ENCODE peak calls at places on chromosome 12, in ten cellular contexts. F is heart right ventricle; M is testis; K is endodermal cell; H is coronary artery; G is GM10248; B is progenitor cell of endocrine pancreas; A is IMR-90; Y is cardiac muscle cell; D is CD8-positive, alpha-beta T cell. E is an unnamed sample.

GRCh38 chr12:120631097-120631496 is 9.3 kb upstream of the CABP1 start:
- DNase-seq in A (no peak), M (no peak), F (no peak), Y (no peak), H (no peak), G (no peak), K (no peak), B (no peak), D (no peak), E (no peak)

GRCh38 chr12:52390739-52391617 is 5.5 kb upstream of the KRT84 start:
- DNase-seq in F (no peak), H (no peak), Y (peak), D (no peak), A (peak), G (no peak), B (no peak), K (peak), M (peak), E (peak)

GRCh38 chr12:75439930-75440329 is 40.6 kb upstream of the GLIPR1 start:
- DNase-seq in H (no peak), D (no peak), K (no peak), A (no peak), G (no peak), Y (no peak), B (no peak), F (no peak), M (no peak), E (no peak)

GRCh38 chr12:124774462-124775167 is 89.0 kb downstream of the SCARB1 start:
- DNase-seq in D (no peak), A (peak), Y (no peak), G (peak), F (no peak), M (no peak), H (peak), K (no peak), B (no peak), E (peak)

GRCh38 chr12:89468648-89469326 is 55.8 kb downstream of the GALNT4 start:
- DNase-seq in G (peak), F (no peak), Y (no peak), H (no peak), B (no peak), A (no peak), D (no peak), M (no peak), K (no peak), E (no peak)

GRCh38 chr12:45745861-45746277 is 16.4 kb downstream of the ARID2 start:
- DNase-seq in M (no peak), G (no peak), H (no peak), B (no peak), K (no peak), A (peak), D (no peak), F (no peak), Y (no peak), E (peak)

GRCh38 chr12:5620896-5621295 is 189.0 kb downstream of the NTF3 start:
- DNase-seq in D (no peak), A (no peak), B (no peak), G (no peak), M (no peak), Y (no peak), F (no peak), K (peak), H (no peak), E (no peak)

GRCh38 chr12:117402363-117402762 is 40.9 kb upstream of the NOS1 start:
- DNase-seq in K (peak), A (no peak), B (no peak), F (no peak), D (no peak), H (peak), G (no peak), M (no peak), Y (no peak), E (no peak)

GRCh38 chr12:26692417-26692816 is 140.6 kb downstream of the ITPR2 start:
- DNase-seq in D (no peak), A (no peak), F (no peak), Y (no peak), H (no peak), B (no peak), M (no peak), G (no peak), K (no peak), E (no peak)

DNA sequence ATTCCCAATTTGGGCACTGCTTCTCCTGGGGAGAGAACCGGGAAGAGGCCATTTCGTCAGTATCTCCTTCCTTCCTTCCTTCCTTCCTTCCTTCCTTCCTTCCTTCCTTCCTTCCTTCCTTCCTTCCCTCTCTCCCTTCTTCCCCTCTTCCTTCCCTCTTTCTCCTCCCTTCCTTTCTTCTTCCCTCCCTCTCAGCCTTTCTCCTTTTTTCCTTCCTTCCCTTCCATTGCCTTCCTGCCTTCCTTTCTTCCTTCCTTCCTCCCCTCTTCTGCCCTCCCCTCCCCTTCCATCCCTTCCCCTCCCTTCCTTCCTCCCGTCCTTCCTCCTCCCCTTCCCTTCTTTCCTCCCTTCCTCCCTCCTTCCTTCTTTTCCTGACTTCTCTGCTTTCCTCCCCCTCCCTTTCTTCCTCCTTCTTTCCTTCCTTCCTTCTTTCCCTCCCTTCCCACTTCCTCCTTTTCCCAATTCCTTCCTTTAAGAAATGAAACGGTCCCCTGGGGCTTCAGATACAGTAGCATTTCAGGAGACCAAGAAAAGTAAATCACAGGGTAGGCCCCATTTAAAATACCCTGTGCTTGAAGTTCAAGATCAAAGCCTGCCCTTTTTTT is 71.8 kb downstream of the ACACB start:
- DNase-seq in Y (no peak), H (no peak), K (peak), D (no peak), B (no peak), G (no peak), M (no peak), A (no peak), F (no peak), E (no peak)
- TF ChIP-seq CTCF in Y (no peak), H (no peak), K (no peak), D (no peak), B (no peak), G (no peak), M (no peak), A (no peak), F (no peak), E (no peak)

DNA sequence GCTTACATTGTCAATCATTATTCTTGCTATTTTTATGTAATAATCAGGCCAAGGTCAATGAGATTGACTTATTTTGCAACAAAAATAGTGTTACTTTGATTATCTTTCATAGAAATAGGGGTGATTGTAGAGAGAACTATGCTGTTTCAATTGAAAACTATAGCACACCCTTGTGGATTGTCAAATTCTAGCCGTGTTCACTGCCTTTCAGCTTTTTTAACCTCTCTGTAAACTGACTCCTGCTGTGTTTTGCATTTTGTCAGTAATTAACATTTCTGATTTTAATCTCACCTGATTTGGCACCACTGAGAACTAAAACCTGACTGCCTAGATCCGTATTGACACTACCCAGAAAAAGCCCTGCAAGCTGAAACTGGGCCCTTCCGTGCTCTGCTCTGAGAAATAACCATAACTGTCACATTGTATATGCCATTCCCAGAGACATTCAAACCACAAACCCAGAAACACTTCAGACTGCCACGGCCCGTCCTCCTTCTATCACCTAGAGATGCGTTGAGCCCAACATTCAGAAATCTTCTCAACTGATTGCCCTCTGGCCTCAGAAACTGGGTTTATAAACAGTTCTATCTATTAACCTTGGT is 26.6 kb upstream of the ETV6 start:
- DNase-seq in D (no peak), F (no peak), Y (peak), A (no peak), B (no peak), K (peak), G (peak), H (no peak), M (no peak), E (peak)
- TF ChIP-seq CTCF in D (no peak), F (no peak), Y (peak), A (peak), B (peak), K (peak), G (peak), H (no peak), M (no peak), E (peak)

DNA sequence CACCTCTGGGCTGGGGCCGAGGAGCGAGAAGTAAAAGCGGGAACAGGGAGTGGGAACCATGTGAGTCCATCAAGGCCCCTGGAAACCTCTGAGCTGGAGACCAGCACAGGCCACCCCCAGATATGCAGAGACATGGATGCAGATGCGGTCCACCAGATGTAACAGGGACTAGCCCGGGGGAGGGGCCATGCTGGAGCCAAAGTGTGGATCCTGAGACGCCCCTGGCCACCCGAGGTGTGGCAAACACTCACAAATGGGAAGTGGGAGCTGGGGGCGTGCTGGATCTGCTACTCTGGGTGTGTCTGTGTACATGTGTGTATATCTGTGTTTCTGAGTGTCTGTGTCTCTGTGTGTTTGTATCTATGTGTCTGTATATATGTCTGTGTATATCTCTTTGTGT is 12.8 kb downstream of the MYL2 start:
- DNase-seq in F (no peak), G (no peak), D (no peak), K (peak), M (no peak), A (no peak), Y (no peak), H (no peak), B (no peak), E (no peak)
- TF ChIP-seq CTCF in F (no peak), G (no peak), D (no peak), K (no peak), M (no peak), A (no peak), Y (no peak), H (no peak), B (no peak), E (no peak)

DNA sequence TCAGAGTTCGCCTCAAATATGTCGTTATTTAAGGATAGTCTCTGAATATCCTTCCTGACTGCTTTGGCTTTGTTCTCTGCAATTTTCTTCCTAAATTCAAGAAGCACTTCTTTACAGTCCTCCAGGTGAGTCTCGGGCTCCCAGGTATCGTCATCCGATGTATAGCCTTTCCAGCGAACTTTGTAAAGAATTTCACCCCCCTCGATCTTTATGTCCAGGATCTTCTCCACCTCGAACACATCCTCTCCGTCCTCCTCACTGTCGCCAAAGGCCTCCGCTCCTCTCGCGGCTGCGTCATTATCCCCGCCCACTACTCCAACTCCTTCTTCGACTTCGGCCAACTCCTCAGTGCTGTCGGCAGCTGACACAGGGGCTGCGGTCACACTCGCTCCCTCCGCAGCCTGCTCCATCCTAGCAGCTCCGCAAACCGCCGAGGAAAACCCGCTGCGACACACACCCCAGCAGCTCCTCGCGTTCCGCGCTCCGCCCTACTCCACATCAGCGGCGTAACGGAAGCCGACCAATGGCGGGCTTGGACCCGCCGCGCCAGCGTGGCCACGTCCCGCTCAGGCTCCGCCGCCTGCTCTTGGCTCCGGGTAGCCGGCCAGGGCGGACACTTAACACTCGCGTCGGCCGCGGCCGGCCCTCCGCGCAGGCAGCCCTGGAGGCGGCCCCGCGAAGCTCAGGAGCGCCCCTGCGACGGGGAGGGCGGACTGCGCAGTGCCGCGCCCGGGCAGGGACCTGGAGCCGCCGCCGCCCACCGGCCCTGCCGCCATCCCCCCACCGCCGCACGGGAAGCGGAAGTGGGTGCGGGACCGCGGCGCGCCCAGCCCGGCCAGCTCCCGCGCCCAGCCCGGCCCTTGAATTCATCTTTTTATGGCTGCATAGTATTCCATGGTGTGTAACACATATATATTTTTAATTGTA is 4.1 kb downstream of the CD163L1 start:
- DNase-seq in F (peak), A (peak), H (no peak), M (peak), Y (peak), D (peak), G (no peak), K (peak), B (peak), E (peak)
- TF ChIP-seq CTCF in F (no peak), A (peak), H (no peak), M (no peak), Y (no peak), D (no peak), G (no peak), K (peak), B (peak), E (no peak)

DNA sequence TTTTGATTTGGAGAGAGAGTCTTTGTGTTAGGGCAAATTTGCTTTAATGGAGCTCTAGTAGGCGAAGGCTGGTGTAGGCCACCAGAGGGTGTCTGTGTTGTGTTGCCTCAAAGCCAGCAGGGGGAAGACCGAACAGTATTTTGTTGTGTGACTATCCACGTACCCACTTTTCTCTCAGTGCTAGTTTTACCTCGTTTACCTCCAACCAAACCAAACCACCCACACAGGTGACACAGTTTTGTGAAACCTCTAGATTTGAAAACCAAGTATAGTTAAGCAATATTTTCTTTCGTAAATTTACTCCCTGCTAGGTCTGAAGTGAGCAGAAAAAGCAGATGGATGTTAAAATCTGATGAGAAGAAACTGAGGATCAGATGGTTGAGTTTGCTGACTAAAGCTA is 36.3 kb upstream of the NPFF start:
- DNase-seq in M (peak), B (no peak), Y (peak), D (peak), A (peak), K (peak), F (peak), G (peak), H (no peak), E (peak)
- TF ChIP-seq CTCF in M (peak), B (peak), Y (peak), D (peak), A (peak), K (peak), F (peak), G (peak), H (peak), E (peak)